ENCODE peak calls at places on chromosomes 16 and 17, in eight cellular contexts. H is colonic mucosa; W is endodermal cell; R is sigmoid colon; N is psoas muscle; E is esophagus squamous epithelium; T is CD4-positive, CD25-positive, alpha-beta regulatory T cell; M is adipocyte. A is an unnamed sample.
A peak's percentile ranks its signal among the peaks of the same experiment; 100 is the strongest.

GRCh38 chr16:51538707-51539604 is 387.9 kb upstream of the SALL1 start:
- DNase-seq in T (no peak), H (no peak), R (no peak), N (no peak), E (no peak), M (peak; percentile 85), W (peak; percentile 65), A (no peak)

GRCh38 chr17:77324227-77324626 is 183.5 kb downstream of the SEC14L1 start:
- DNase-seq in E (no peak), R (peak; percentile 62), M (no peak), N (no peak), T (no peak), W (peak; percentile 41), H (peak; percentile 17), A (no peak)

GRCh38 chr17:9199474-9200196 is 178.3 kb downstream of the NTN1 start:
- DNase-seq in N (no peak), H (no peak), M (no peak), E (no peak), T (no peak), R (no peak), W (peak; percentile 67), A (no peak)

GRCh38 chr17:6506679-6507231 is 49.6 kb downstream of the PITPNM3 start:
- DNase-seq in W (peak; percentile 39), T (no peak), R (peak; percentile 66), N (no peak), E (no peak), H (peak; percentile 64), M (peak; percentile 59), A (no peak)

GRCh38 chr17:71338396-71338795 is 782.4 kb upstream of the SOX9 start:
- DNase-seq in E (no peak), N (no peak), H (peak; percentile 30), R (no peak), T (no peak), W (no peak), M (peak; percentile 8), A (no peak)

GRCh38 chr17:27544350-27545131 is 86.4 kb upstream of the LGALS9 start:
- DNase-seq in E (no peak), W (peak; percentile 51), H (no peak), N (no peak), T (peak; percentile 77), R (no peak), M (no peak), A (no peak)

GRCh38 chr16:71933913-71934696 is 38.8 kb downstream of the IST1 start:
- DNase-seq in M (peak; percentile 19), N (no peak), W (no peak), E (no peak), H (no peak), R (no peak), T (no peak), A (no peak)

GRCh38 chr17:35083071-35083470 is 19.6 kb upstream of the RFFL start:
- DNase-seq in R (no peak), H (no peak), E (no peak), M (no peak), W (no peak), N (no peak), T (no peak), A (no peak)

GRCh38 chr16:25875956-25876608 is 184.3 kb downstream of the HS3ST4 start:
- DNase-seq in N (no peak), W (no peak), H (no peak), R (no peak), T (no peak), M (no peak), E (no peak), A (no peak)

GRCh38 chr16:3112058-3112880 is at the start of gene ZNF205:
- DNase-seq in T (no peak), N (peak; percentile 77), M (peak; percentile 85), R (peak; percentile 87), H (peak; percentile 88), E (no peak), W (peak; percentile 95), A (peak; percentile 77)

GRCh38 chr16:31427441-31428276 is 501 bp downstream of the COX6A2 start:
- DNase-seq in W (peak; percentile 61), T (peak; percentile 59), R (peak; percentile 74), E (no peak), H (peak; percentile 47), N (peak; percentile 90), M (no peak), A (peak; percentile 29)

GRCh38 chr17:46928472-46929261 is 5.7 kb downstream of the GOSR2 start:
- DNase-seq in N (no peak), W (no peak), M (no peak), R (no peak), H (no peak), E (no peak), T (no peak), A (no peak)

GRCh38 chr17:22202702-22203101 is 510.4 kb downstream of the KCNJ18 start:
- DNase-seq in M (no peak), H (no peak), E (no peak), N (no peak), W (no peak), R (no peak), T (no peak), A (peak; percentile 33)

GRCh38 chr16:24610421-24610765 is 71.0 kb downstream of the RBBP6 start:
- DNase-seq in T (no peak), W (peak; percentile 79), M (no peak), R (no peak), N (peak; percentile 62), H (no peak), E (no peak), A (peak; percentile 62)

GRCh38 chr16:3536851-3537250 is 36.0 kb downstream of the CLUAP1 start:
- DNase-seq in E (no peak), W (no peak), H (no peak), M (peak; percentile 51), N (no peak), T (no peak), R (no peak), A (no peak)

GRCh38 chr17:58331815-58332719 is 3.5 kb upstream of the TSPOAP1 start:
- DNase-seq in R (no peak), H (peak; percentile 70), N (peak; percentile 84), T (peak; percentile 97), E (peak; percentile 72), M (no peak), W (no peak), A (peak; percentile 89)

GRCh38 chr17:58329808-58330543 is 1.4 kb upstream of the TSPOAP1 start:
- DNase-seq in H (no peak), W (no peak), M (no peak), E (no peak), T (peak; percentile 76), R (no peak), N (no peak), A (no peak)

GRCh38 chr17:58332720-58333395 is 4.3 kb upstream of the TSPOAP1 start:
- DNase-seq in T (peak; percentile 85), M (no peak), E (no peak), W (peak; percentile 48), R (no peak), H (no peak), N (no peak), A (no peak)

GRCh38 chr17:58330544-58330996 is 2.0 kb upstream of the TSPOAP1 start:
- DNase-seq in H (no peak), R (no peak), M (no peak), T (no peak), N (no peak), W (no peak), E (no peak), A (no peak)

DNA sequence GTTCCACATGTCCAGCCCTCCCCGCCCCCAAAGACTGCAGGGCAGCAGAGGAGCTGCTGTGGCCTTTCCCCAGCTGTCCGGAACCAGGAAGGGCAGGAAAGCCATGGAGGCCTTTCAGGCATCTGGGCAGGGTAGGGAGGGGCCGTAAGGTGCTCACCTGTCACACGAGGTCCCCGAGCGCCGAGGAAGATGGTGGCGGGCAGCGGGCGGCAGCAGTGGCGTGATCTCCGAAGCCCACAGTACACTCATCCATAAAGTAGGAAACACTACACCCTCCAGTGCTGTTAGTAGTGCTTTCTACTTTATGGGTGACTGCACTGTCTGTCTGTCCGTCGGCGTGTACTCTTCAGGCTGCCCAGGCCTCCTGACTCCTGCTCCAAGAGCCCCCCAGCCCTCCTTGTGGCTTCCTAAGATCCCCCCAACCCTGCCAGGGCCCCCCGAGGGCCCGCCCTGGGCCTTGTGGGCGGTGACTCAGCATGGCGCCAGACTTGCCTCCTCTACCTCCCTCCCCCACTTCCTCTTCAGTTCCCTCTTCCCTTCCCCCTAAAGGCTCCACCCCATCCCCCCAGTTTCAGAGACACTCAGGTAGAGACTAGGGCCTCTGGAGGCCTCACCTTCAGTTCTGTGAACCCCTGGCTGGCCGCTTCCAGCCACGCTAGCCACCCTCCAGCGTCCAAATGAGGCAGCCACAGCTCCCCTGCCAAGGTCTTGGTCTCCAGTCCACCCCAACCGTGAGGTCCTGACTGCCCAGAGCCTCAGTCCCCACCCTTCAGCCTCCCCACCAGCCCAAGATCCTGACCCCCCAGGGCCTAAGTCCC is 2.6 kb upstream of the TSPOAP1 start:
- DNase-seq in E (no peak), H (peak; percentile 57), W (peak; percentile 47), T (peak; percentile 91), R (no peak), N (no peak), M (no peak), A (peak; percentile 77)
- H3K4me1 ChIP-seq in E (peaks cover 31% of the 10 kb centered on the region), H (no peaks in the 10 kb centered on the region), W (no peaks in the 10 kb centered on the region), T (peaks cover 81% of the 10 kb centered on the region), R (peaks cover 8% of the 10 kb centered on the region), N (no peaks in the 10 kb centered on the region), M (no peaks in the 10 kb centered on the region), A (peaks cover 33% of the 10 kb centered on the region)

DNA sequence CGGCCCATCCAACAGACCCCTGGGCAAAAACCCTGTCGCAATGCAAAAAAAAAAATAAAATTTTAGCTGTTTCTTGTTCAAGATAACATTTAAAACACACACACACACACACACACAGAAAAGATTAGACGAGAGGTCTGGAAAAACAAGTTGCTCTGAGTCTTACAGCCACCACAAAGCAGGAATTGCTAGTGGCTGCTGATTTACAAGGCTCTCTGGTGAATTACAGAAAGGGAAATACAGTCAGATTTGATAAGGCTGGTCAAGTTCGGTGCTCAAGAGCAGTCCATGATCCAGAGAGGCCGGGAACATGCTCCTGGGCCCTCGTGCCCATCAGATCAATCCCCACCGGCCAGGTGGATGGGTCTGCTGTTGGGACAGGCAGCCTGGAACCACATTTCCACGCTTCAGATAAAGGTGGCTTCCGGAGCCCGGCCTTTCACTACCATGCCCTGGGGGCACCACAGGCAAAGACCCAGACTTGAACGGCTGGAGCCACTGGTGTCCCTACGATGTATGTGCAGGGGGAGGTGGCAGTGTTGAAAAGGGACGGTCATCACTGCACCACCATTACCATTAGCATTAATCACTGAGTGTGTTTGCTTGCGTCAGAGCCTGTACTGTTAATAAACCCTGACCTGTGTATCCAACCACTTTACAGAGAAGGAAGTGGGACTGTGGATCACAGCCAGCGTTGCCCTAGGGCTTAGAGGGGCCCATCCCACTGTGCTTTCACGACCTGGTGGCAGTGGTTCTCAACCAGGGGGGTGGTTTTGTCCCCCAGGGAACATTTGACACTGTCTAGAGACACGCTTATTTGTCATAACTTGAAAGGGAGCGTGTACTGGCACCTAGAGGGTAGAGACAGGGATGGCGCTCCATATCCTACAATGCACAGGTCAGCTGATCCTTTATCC is 95.1 kb downstream of the XYLT1 start:
- DNase-seq in W (no peak), H (no peak), N (no peak), E (no peak), R (no peak), T (no peak), M (no peak), A (no peak)
- H3K4me1 ChIP-seq in W (no peaks in the 10 kb centered on the region), H (peaks cover under 1% of the 10 kb centered on the region), N (peaks cover 32% of the 10 kb centered on the region), E (peaks cover 63% of the 10 kb centered on the region), R (peaks cover 64% of the 10 kb centered on the region), T (peaks cover 15% of the 10 kb centered on the region), M (peaks cover 19% of the 10 kb centered on the region), A (peaks cover 33% of the 10 kb centered on the region)

GRCh38 chr16:79498928-79499327 is 101.6 kb downstream of the MAF start:
- DNase-seq in E (no peak), N (no peak), W (no peak), H (no peak), T (no peak), M (no peak), R (no peak), A (no peak)
- H3K4me1 ChIP-seq in E (no peaks in the 10 kb centered on the region), N (no peaks in the 10 kb centered on the region), W (no peaks in the 10 kb centered on the region), H (no peaks in the 10 kb centered on the region), T (no peaks in the 10 kb centered on the region), M (no peaks in the 10 kb centered on the region), R (no peaks in the 10 kb centered on the region), A (peaks cover 7% of the 10 kb centered on the region)

GRCh38 chr17:32833076-32833475 is 43.8 kb downstream of the MYO1D start:
- DNase-seq in M (no peak), W (no peak), H (no peak), E (no peak), T (no peak), R (no peak), N (no peak), A (no peak)
- H3K4me1 ChIP-seq in M (peaks cover 17% of the 10 kb centered on the region), W (no peaks in the 10 kb centered on the region), H (no peaks in the 10 kb centered on the region), E (peaks cover 28% of the 10 kb centered on the region), T (peaks cover 7% of the 10 kb centered on the region), R (no peaks in the 10 kb centered on the region), N (no peaks in the 10 kb centered on the region), A (peaks cover 3% of the 10 kb centered on the region)

A was measured in upper lobe of left lung.